ENCODE peak calls at places on chromosomes 7 and 10, in five cellular contexts. O is GM23248; B is CD4-positive, alpha-beta T cell; E is Calu3; J is iris pigment epithelial cell. D is an unnamed sample.

GRCh38 chr10:50594012-50594411 is 29.7 kb downstream of the SGMS1 start:
- DNase-seq in O (peak; percentile 89), E (no peak), B (no peak), J (peak; percentile 92), D (peak; percentile 32)

GRCh38 chr7:32616625-32617024 is 121.3 kb downstream of the AVL9 start:
- DNase-seq in O (peak; percentile 95), E (peak; percentile 26), J (peak; percentile 81), B (no peak), D (no peak)

GRCh38 chr10:20627085-20627484 is 270.0 kb downstream of the NEBL start:
- DNase-seq in B (no peak), O (no peak), E (no peak), J (no peak), D (no peak)

GRCh38 chr10:49518982-49519578 is 19.8 kb downstream of the ERCC6 start:
- DNase-seq in B (no peak), J (peak; percentile 56), E (peak; percentile 43), O (peak; percentile 75), D (no peak)

GRCh38 chr10:110433740-110434139 is 64.0 kb upstream of the DUSP5 start:
- DNase-seq in J (no peak), E (no peak), B (no peak), O (no peak), D (no peak)

GRCh38 chr10:3635248-3635647 is 149.8 kb downstream of the KLF6 start:
- DNase-seq in J (no peak), E (peak; percentile 49), O (no peak), B (no peak), D (no peak)

GRCh38 chr10:88920198-88920597 is 32.4 kb downstream of the ACTA2 start:
- DNase-seq in B (no peak), O (peak; percentile 86), J (peak; percentile 67), E (no peak), D (no peak)

GRCh38 chr7:2032030-2032875 is 200.5 kb downstream of the MAD1L1 start:
- DNase-seq in E (no peak), B (no peak), J (peak; percentile 25), O (peak; percentile 8), D (no peak)

GRCh38 chr7:31192996-31193395 is 140.9 kb downstream of the ADCYAP1R1 start:
- DNase-seq in E (peak; percentile 84), B (no peak), J (peak; percentile 28), O (peak; percentile 71), D (no peak)

GRCh38 chr10:89419548-89419947 is 5.2 kb downstream of the IFIT5 start:
- DNase-seq in B (no peak), O (peak; percentile 66), J (peak; percentile 47), E (no peak), D (no peak)

GRCh38 chr10:1119027-1119426 is 62.8 kb downstream of the WDR37 start:
- DNase-seq in J (no peak), O (no peak), B (no peak), E (no peak), D (no peak)

GRCh38 chr7:135729230-135729629 is 1.2 kb upstream of the SLC13A4 start:
- DNase-seq in B (no peak), O (peak; percentile 43), J (no peak), E (no peak), D (no peak)

D was measured in brain pericyte.